ENCODE peak calls at places on chromosome 6, in four cellular contexts. K is progenitor cell of endocrine pancreas, F is neural crest cell, M is WERI-Rb-1. S is an unnamed sample.

GRCh38 chr6:37547564-37548061 is 47.9 kb upstream of the CCDC167 start:
- DNase-seq in M (no peak), K (no peak), F (no peak), S (no peak)

GRCh38 chr6:105263685-105264298 is 84.0 kb upstream of the POPDC3 start:
- DNase-seq in F (no peak), M (no peak), K (no peak), S (no peak)

GRCh38 chr6:44556046-44556445 is 168.5 kb downstream of the CDC5L start:
- DNase-seq in K (no peak), F (no peak), M (no peak), S (no peak)

GRCh38 chr6:55636406-55637102 is 57.6 kb upstream of the HMGCLL1 start:
- DNase-seq in M (no peak), K (no peak), F (no peak), S (no peak)

GRCh38 chr6:71091946-71092345 is 135.1 kb upstream of the B3GAT2 start:
- DNase-seq in K (no peak), M (no peak), F (no peak), S (no peak)

GRCh38 chr6:424741-425417 is 33.3 kb downstream of the IRF4 start:
- DNase-seq in M (no peak), K (no peak), F (no peak), S (no peak)

GRCh38 chr6:11810854-11811643 is 32.4 kb upstream of the ADTRP start:
- DNase-seq in F (no peak), K (no peak), M (no peak), S (no peak)

GRCh38 chr6:35161776-35162607 is 20.9 kb upstream of the TCP11 start:
- DNase-seq in M (no peak), K (no peak), F (no peak), S (no peak)

GRCh38 chr6:47075741-47076421 is 33.7 kb upstream of the ADGRF1 start:
- DNase-seq in M (no peak), K (no peak), F (no peak), S (no peak)

GRCh38 chr6:68313911-68314310 is 321.2 kb upstream of the ADGRB3 start:
- DNase-seq in K (no peak), M (no peak), F (no peak), S (no peak)
- TF ChIP-seq CTCF in K (peak), M (peak), F (peak), S (no peak)

GRCh38 chr6:138724015-138724414 is 49.6 kb upstream of the CCDC28A start:
- DNase-seq in K (no peak), F (no peak), M (no peak), S (no peak)
- TF ChIP-seq CTCF in K (no peak), F (no peak), M (no peak), S (no peak)

DNA sequence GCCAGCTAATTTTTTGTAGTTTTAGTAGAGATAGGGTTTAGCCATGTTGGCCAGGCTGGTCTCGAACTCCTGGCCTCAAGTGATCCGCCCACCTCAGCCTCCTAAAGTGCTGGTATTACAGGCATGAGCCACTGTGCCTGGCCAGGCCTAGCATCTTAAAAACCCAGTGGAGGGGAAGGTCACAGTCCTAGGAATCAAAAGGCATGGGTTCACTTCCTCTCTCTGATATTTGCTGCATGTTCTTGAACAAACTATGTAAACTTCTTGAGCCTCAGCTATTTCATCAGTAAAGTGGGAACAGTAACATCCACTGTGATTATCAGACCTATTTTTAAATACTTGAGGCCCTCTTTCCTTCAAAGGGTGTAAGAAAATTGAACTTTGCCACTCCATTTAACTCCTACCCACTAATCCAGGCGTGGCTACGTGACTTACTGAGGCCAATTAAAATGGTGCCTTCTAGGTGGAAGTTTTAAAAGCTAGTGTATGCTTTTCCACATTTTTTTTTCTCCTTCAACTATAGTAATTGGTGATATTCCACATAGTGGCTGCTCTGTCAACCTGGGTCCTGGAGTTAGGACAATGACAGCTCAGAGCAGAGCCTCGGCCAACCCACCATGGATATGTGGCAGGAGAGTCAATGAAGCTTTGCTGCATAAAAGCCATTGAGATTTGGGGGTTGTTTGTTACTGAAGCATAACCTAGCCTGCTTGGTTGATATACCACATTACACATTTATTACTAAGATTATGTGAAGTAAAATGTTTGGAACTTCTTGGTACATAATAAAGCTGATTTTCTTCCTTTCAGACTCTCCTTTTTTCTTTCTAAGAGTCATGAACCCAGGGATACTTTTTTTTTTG is 32.2 kb upstream of the IER3 start:
- DNase-seq in K (no peak), F (no peak), M (no peak), S (no peak)
- TF ChIP-seq CTCF in K (no peak), F (no peak), M (no peak), S (no peak)

DNA sequence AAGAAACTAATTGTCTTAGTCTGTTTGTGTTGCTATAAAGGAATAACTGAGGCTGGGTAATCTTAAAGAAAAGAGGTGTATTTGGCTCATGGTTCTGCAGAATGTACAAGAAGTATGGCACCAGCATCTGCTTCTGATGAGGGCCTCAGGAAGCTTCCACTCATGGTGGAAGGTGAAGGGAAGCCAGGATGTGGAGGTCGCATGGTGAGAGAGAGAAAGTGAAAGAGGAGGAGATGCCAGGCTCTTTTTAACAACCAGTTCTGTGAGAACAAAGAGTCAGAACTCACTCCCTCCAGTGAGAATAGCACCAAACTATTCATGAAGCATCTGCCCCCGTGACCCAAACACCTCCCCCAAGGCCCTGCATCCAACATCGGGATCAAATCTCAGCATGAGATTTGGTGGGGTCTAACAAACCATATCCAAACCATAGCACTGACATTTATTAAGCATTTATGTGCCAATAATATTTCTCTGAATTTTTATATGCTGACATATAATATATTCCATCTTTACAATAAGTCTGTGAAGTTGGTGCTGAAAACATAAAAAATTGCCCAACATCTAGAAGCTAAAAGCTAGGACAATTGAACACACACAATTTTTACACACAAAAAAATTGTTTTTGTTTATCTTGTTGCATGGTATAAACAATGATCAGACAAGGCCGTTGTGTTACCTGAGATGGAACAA is 29.2 kb upstream of the BTN3A2 start:
- DNase-seq in M (no peak), K (no peak), F (no peak), S (no peak)
- TF ChIP-seq CTCF in M (no peak), K (no peak), F (no peak), S (no peak)

DNA sequence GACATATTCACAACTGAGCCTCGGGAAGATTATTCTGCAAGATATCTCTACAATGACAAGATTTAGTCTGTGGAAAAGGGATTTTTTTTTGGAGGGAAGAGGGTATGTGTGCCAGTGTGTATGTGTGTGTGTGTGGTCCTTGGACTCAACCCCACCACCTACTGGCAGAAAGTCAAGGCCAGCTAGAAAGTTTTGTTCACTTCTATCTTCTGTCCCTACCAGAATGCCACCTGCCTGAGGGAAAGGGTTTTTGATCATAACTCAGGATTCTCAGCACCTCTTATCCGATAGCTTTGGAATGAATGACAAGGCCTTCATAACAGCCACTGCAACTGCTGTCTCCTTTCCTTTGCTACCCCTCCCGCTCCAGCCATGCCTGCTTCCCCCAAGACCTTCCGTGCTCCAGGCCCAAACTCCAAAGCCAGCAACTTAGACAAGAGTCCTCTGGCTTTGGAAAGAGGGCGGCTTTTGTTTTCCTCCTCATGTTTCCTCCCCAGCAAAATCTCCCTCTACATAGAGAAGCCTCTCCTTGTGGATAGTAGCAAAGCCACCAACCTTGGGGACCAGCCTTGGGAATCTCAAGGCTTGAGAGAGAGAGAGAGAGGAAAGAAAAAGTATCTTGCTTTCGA is 18.6 kb downstream of the BTN3A1 start:
- DNase-seq in M (peak), F (peak), K (no peak), S (no peak)
- TF ChIP-seq CTCF in M (peak), F (peak), K (peak), S (no peak)

DNA sequence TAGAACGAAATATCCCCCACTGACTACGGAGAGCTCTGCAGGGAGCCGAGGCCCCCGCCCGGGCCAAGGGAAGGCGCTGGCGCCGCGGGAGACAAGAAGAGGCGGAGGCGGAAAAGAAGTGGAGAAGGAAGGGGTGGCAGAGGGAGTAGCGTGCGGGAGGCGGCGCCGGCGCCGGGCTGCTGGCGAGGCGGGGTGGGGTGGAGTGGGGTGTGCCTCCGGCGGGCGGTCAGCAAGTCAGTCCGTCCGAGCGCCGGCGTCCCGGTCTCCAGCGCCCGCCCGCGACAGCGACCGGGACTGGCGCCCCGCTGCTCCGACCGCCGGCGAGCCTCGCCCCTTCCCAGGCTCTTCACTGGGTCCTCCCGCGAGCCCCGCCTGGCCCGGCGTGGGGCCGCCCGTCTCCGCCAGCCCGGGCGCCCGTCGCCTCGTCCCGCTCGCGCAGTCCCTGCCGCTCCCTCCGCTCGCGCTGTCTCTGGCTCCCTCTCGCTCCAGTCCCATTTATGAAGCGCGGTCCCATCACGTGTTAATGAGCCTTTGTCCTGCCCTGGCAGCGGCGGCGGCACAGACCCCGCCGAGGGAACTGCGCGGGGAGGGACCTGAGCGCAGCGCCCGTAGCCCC is at the start of gene CNR1:
- DNase-seq in M (peak), F (peak), K (peak), S (peak)
- TF ChIP-seq CTCF in M (no peak), F (no peak), K (peak), S (no peak)

DNA sequence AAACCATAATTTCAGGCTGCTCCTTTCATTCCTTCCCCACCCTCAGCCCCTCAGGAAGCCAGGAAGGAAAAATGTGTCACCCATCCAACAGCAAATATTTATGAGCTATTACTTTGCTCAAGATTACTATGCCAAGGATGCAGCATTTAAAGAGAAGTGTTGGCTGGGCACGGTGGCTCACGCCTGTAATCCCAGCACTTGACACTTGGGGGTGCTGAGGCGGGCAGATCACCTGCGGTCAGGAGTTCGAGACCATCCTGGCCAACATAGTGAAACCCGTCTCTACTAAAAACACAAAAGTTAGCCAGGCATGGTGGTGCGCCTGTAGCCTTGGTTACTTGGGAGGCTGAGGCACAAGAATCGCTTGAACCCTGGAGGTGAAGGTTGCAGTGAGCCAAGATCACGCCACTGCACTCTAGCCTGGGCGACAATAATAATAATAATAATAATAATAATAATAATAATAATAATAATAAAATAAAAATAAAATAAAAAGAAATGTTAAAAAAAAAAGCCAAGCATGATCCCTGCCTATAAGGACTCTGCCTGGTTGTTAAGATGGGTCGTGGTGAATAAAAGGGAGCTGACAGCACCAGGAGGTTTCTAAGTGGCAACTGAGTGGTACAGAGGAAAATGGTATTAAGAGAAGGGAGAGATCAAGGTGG is 20.5 kb upstream of the TIAM2 start:
- DNase-seq in K (no peak), F (no peak), M (no peak), S (no peak)
- TF ChIP-seq CTCF in K (no peak), F (peak), M (peak), S (peak)

DNA sequence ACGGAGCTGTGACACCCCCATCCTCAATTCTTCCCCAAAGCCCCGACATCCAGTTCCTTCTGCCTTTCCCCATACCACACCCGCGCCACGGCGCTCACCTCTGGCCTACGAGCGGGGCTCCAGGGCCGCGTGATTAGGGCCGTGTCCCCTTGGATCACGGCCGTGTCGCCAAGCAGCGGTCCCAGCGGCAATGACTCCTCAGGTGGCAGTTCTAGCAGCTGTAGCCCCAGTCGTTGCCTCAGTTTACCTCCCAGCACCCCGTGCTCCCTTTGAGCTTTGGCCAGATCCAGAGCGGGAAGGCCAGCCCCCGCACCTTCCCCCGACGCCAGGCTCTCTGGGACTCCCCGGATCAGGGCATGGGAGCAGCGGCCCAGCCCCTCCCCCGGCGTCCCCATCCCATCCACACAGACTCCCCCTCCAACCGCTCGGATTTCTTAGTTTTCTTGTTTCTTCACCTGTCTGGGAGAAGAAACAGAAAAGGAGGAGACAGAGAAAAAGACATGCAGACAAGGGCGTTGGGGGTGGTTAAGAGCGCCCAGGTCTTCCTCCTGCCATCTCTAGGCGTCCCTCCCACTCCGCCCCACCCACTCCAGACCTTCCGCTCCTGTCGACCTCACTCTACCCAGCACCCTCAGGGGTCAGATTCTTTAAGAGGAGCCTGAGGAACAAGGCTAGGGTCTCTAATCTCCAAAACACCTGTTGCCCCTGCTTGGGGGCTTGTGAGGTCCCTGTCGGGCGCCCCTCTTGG is at the start of gene DDAH2:
- DNase-seq in F (no peak), K (no peak), M (no peak), S (no peak)
- TF ChIP-seq CTCF in F (no peak), K (peak), M (peak), S (no peak)

DNA sequence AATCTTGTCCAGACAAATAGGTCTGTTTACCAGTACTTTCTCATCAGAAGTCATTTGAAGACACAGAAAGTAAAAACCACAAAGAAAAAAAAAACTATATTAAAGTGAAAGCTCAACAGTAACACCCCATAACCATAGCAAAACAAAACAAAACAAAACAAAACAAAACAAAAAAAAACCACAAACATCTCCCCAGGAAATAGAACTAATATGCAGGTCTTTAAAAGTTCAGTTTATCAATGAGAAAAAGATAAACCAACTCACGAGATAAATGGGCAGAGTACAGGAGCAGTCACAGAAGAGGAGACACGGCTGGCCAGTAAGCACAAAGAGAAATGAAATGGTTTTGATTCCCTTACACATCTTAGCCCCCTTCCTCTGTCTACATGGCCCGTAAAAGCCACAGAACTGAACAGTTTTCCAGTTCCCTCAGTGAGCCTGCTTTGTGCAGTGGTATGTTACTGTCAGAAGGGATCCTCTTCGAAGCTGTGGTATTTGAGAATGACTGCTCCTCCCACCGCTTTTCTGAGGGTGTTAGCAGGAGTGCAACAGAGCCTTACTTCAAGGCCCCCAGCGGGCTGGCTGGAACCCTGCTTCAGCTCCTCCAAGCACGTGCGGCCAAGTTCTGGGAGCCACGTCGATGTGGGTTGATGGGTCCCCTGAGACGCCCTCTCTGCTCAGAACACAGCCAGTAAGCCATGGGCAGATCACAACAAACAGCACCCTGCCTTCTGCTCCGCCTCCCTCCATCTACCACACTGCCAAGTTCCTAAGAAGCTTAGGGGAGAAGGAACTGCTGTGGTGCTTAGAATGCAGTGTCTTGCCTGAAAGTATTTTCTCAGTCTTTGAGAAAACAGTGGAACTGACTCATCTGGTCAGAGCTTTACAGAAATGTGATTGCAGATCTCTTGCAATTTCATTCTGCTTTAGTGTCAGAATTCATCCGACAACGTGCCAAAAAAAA is 14.0 kb downstream of the UST start:
- DNase-seq in K (no peak), M (peak), F (no peak), S (peak)
- TF ChIP-seq CTCF in K (no peak), M (no peak), F (no peak), S (no peak)

S was measured in glutamatergic neuron.